ENCODE peak calls at places on chromosomes 12 and 14, in five cellular contexts. P, D, N, C and O are unnamed samples.
A peak's percentile ranks its signal among the peaks of the same experiment; 100 is the strongest.

GRCh38 chr12:3977621-3978020 is 104.4 kb upstream of the PARP11 start:
- DNase-seq in P (no peak), C (no peak), N (no peak), D (no peak), O (no peak)

GRCh38 chr12:28191018-28191595 is 851 bp downstream of the CCDC91 start:
- DNase-seq in N (no peak), P (peak; percentile 22), D (no peak), C (no peak), O (no peak)

GRCh38 chr12:130041983-130042812 is 120.1 kb upstream of the FZD10 start:
- DNase-seq in P (peak; percentile 22), N (peak; percentile 99), C (no peak), D (no peak), O (peak; percentile 29)

GRCh38 chr12:51318846-51319570 is 5.0 kb downstream of the BIN2 start:
- DNase-seq in C (peak; percentile 83), N (no peak), D (no peak), P (no peak), O (peak; percentile 40)

GRCh38 chr12:124500232-124501079 is 67.0 kb downstream of the NCOR2 start:
- DNase-seq in P (no peak), D (no peak), C (no peak), N (peak; percentile 75), O (peak; percentile 76)

GRCh38 chr14:97802430-97802829 is 1005.2 kb downstream of the VRK1 start:
- DNase-seq in C (no peak), D (no peak), N (no peak), P (no peak), O (no peak)

GRCh38 chr12:74468401-74468800 is 69.2 kb upstream of the ATXN7L3B start:
- DNase-seq in C (no peak), P (no peak), N (no peak), D (no peak), O (no peak)

GRCh38 chr12:52600941-52601481 is at the start of gene KRT72:
- DNase-seq in C (no peak), D (no peak), P (no peak), N (peak; percentile 47), O (no peak)

GRCh38 chr14:73467800-73468199 is 9.5 kb upstream of the NUMB start:
- DNase-seq in P (no peak), C (no peak), N (no peak), D (no peak), O (no peak)

GRCh38 chr14:36784541-36784940 is 122.9 kb downstream of the PAX9 start:
- DNase-seq in C (no peak), N (no peak), D (no peak), P (no peak), O (no peak)

GRCh38 chr12:130307859-130308258 is 29.8 kb upstream of the PIWIL1 start:
- DNase-seq in P (no peak), D (no peak), C (no peak), N (no peak), O (no peak)

GRCh38 chr14:59362533-59362932 is 102.6 kb downstream of the GPR135 start:
- DNase-seq in P (no peak), N (no peak), D (no peak), C (no peak), O (no peak)

GRCh38 chr12:100656806-100657205 is 83.3 kb downstream of the GAS2L3 start:
- DNase-seq in P (no peak), N (no peak), C (no peak), D (no peak), O (no peak)

GRCh38 chr12:47885012-47885501 is 19.7 kb downstream of the VDR start:
- DNase-seq in D (no peak), P (no peak), N (no peak), C (no peak), O (no peak)

GRCh38 chr14:53278602-53279506 is 125.7 kb upstream of the DDHD1 start:
- DNase-seq in P (no peak), D (no peak), N (no peak), C (no peak), O (no peak)

GRCh38 chr12:115872212-115872611 is 405.3 kb downstream of the MED13L start:
- DNase-seq in N (no peak), C (no peak), D (no peak), P (no peak), O (no peak)

GRCh38 chr12:5807090-5807414 is 138.0 kb downstream of the ANO2 start:
- DNase-seq in D (no peak), N (no peak), P (no peak), C (no peak), O (no peak)

GRCh38 chr12:131710464-131711457 is at the start of gene SFSWAP:
- DNase-seq in D (peak; percentile 73), P (peak; percentile 81), C (peak; percentile 58), N (peak; percentile 87), O (peak; percentile 70)

DNA sequence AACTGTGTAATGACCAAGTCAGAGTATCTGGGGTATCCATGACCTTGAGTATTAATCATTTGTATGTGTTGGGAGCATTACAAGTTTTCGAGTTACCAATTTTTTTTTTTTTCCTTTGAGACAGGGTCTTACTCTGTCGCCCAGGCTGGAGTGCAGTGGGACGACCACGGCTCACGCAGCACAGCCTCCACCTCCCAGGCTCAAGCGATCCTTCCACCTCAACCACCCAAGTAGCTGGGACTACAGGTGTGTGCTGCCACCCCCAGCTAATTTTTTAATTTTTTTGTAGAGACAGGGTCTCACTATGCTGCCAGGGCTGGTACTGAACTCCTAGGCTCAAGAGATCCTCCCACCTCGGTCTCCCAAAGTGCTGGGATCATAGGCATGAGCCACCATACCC is 19.7 kb downstream of the SSH1 start:
- DNase-seq in C (no peak), D (no peak), P (no peak), N (no peak), O (no peak)
- H3K27ac ChIP-seq in C (peak overlapping the region; percentile 82), D (peak overlapping the region; percentile 85), P (peak overlapping the region; percentile 92), N (no peak overlapping the region), O (peak overlapping the region; percentile 92)

DNA sequence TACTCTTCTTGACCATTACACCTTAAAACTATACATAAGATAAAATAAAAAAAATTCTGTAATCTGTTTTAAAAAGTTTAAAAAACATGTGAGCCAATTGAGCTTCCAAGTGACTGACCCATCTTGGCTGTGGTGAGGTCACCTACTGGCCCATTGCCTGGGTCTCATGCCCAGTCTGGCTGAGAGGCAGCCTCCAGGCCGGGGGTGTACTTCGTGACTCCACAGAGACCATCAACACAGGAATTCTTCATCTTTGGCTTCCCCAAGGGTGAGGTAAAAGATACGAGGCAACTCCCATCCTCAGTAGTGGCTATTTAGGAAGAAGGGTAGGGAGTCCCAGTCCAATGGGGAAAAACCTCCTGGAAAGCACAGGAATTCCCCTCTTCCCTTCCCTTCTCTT is 113.2 kb downstream of the APAF1 start:
- DNase-seq in P (no peak), N (no peak), C (no peak), D (no peak), O (no peak)
- H3K27ac ChIP-seq in P (no peak overlapping the region), N (no peak overlapping the region), C (no peak overlapping the region), D (no peak overlapping the region), O (no peak overlapping the region)

DNA sequence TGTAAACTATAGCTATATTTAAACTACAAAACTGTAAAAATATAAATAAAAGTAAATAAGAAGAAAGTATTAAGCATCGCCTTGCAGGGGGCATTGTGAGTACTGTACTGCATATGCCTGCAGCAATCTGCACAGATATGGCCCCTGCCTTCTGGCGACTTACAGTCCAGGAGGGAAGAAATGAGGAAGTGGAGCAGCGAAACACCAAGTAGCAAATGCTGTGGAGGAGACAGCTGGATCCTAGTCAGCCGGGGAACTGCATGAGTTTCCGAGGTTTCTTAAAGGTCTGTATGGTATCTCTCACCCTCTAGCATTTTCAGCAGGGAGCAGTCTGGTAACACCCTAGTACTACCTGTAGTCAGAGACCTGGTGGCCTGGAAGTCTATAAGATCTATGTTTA is 256.9 kb downstream of the CACNA1C start:
- DNase-seq in D (no peak), P (no peak), C (no peak), N (no peak), O (no peak)
- H3K27ac ChIP-seq in D (peak overlapping the region; percentile 57), P (no peak overlapping the region), C (no peak overlapping the region), N (no peak overlapping the region), O (no peak overlapping the region)

DNA sequence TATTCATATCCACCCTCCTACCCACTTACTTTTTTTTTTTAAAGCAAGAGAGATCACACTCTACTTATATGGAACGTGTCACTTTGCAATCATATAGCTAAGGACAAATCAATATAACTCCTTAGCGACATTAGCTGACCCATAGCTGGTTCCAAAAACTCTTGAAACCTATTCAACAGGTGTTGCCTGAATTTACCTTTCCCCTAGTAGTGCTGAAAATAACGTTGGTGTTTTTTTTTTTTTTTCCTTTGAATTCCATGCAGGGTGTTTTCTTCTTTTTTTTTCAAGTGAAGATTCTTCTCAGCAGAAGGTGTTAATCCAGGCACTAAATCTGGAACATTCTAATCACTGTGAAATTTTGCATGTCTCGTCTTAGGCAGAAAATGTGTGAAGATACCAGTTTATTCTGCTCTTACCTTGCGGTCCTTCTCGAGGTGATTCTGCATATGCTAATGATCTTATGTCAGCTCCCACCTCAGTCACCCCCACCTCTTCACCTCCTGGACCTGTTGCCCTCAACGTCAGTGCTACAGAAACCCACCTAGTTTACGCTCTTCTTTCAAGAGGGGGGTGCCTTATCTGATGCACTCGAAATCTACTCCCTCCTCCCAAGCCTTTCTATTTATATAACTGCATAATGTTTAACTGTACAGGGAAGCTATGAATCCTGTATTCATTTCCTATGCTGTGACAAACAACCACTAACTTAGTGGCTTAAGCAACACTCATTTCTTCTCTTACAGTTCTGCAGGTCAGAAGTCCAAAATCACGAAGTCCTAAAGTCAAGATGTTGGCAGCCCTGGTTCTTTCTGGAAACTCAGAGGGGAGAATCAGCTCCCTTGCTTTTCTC is 7.2 kb upstream of the VPS37B start:
- DNase-seq in P (no peak), C (no peak), N (no peak), D (no peak), O (no peak)
- H3K27ac ChIP-seq in P (no peak overlapping the region), C (no peak overlapping the region), N (no peak overlapping the region), D (no peak overlapping the region), O (no peak overlapping the region)

GRCh38 chr12:780750-781379 is 28.5 kb downstream of the WNK1 start:
- DNase-seq in D (no peak), N (no peak), C (no peak), P (no peak), O (no peak)
- H3K27ac ChIP-seq in D (no peak overlapping the region), N (no peak overlapping the region), C (no peak overlapping the region), P (no peak overlapping the region), O (no peak overlapping the region)